ENCODE peak calls at places on chromosome X, in ten cellular contexts. Z is breast epithelium, Y is GM12878, V is AG09309, E is mucosa of descending colon, Q is AG04450, U is stomach, H is neural progenitor cell, O is choroid plexus epithelial cell, W is brain microvascular endothelial cell. T is an unnamed sample.

GRCh38 chrX:46208225-46208854 is 336.9 kb downstream of the ZNF674 start:
- DNase-seq in Q (no peak), H (no peak), U (no peak), O (peak; percentile 29), W (peak; percentile 14), Y (peak; percentile 12), Z (no peak), E (no peak), V (peak; percentile 20), T (no peak)

GRCh38 chrX:10239611-10240064 is 82.9 kb downstream of the CLCN4 start:
- DNase-seq in Y (no peak), W (peak; percentile 85), E (no peak), Z (no peak), Q (peak; percentile 32), V (peak; percentile 13), O (peak; percentile 55), U (no peak), H (no peak), T (no peak)

GRCh38 chrX:67949270-67949669 is 405.4 kb downstream of the AR start:
- DNase-seq in Z (no peak), H (no peak), V (no peak), U (no peak), Y (no peak), Q (no peak), W (no peak), E (no peak), O (no peak), T (no peak)

GRCh38 chrX:74009041-74009440 is 294.9 kb upstream of the ZCCHC13 start:
- DNase-seq in W (no peak), H (no peak), Y (no peak), Z (no peak), V (no peak), O (peak; percentile 56), Q (no peak), E (no peak), U (no peak), T (no peak)

GRCh38 chrX:19794690-19795089 is 92.7 kb downstream of the SH3KBP1 start:
- DNase-seq in O (no peak), W (no peak), Q (no peak), E (no peak), Y (no peak), U (no peak), V (no peak), Z (no peak), H (no peak), T (no peak)

GRCh38 chrX:130299279-130300009 is 30.7 kb upstream of the ZNF280C start:
- DNase-seq in Q (no peak), H (no peak), Y (no peak), E (peak; percentile 58), U (peak; percentile 44), O (no peak), W (no peak), V (no peak), Z (no peak), T (no peak)

GRCh38 chrX:47539860-47540259 is 21.1 kb upstream of the ARAF start:
- DNase-seq in Y (no peak), V (no peak), U (no peak), W (no peak), Q (no peak), E (no peak), O (no peak), Z (no peak), H (no peak), T (no peak)

GRCh38 chrX:42422961-42423360 is 355.0 kb downstream of the PPP1R2C start:
- DNase-seq in W (no peak), U (no peak), O (no peak), V (no peak), E (no peak), Z (no peak), H (no peak), Y (no peak), Q (no peak), T (no peak)

GRCh38 chrX:151543706-151544105 is 19.8 kb upstream of the PASD1 start:
- DNase-seq in E (no peak), V (no peak), Q (no peak), H (no peak), Y (no peak), O (peak; percentile 2), W (no peak), U (no peak), Z (no peak), T (no peak)

GRCh38 chrX:139058831-139059495 is 347.4 kb upstream of the FGF13 start:
- DNase-seq in E (no peak), H (no peak), W (no peak), Q (no peak), Z (no peak), U (no peak), O (no peak), V (no peak), Y (no peak), T (no peak)

GRCh38 chrX:133307637-133308485 is 89.7 kb upstream of the TFDP3 start:
- DNase-seq in Z (no peak), H (peak; percentile 92), E (no peak), U (no peak), Q (no peak), O (no peak), W (no peak), V (no peak), Y (no peak), T (no peak)

GRCh38 chrX:49960061-49960460 is 37.7 kb downstream of the CLCN5 start:
- DNase-seq in E (no peak), Q (no peak), Z (no peak), Y (no peak), O (no peak), V (no peak), U (no peak), H (no peak), W (no peak), T (no peak)

GRCh38 chrX:110418220-110418856 is 59.7 kb downstream of the RTL9 start:
- DNase-seq in W (peak; percentile 54), Y (no peak), U (peak; percentile 32), E (no peak), Q (peak; percentile 50), H (peak; percentile 59), O (peak; percentile 76), Z (no peak), V (no peak), T (no peak)

GRCh38 chrX:72604112-72604511 is 31.5 kb upstream of the HDAC8 start:
- DNase-seq in W (no peak), Q (no peak), E (no peak), Y (no peak), H (no peak), Z (no peak), O (no peak), U (no peak), V (no peak), T (no peak)

GRCh38 chrX:1815456-1816175 is 200.8 kb downstream of the ASMT start:
- DNase-seq in H (no peak), W (no peak), O (no peak), U (no peak), Q (no peak), V (no peak), Z (no peak), E (no peak), Y (no peak), T (no peak)

DNA sequence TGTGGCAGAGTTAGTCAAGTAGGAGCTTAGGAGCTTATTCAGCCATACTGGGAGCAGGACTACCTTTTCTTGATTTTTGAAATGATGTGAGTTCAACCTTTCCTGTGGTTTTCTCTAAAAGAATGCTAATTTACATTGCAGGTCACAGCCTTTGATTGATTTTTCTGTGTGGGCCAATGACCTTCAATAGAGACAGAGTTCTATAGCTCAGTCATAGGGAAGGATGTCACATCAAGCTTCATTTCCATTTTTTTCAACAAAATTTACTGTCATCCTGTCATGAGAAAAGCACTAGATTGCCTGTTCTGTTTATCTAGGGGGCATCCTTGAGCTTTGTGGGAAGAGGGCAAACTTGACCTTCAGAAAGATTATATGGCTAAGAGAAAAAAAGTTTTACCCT is 448.7 kb downstream of the MID1IP1 start:
- DNase-seq in W (no peak), U (no peak), Y (no peak), E (no peak), Z (no peak), V (no peak), Q (no peak), O (no peak), H (no peak), T (no peak)
- TF ChIP-seq CTCF in W (no peak), U (no peak), Y (no peak), E (no peak), Z (no peak), V (no peak), Q (no peak), O (no peak), H (no peak), T (no peak)

DNA sequence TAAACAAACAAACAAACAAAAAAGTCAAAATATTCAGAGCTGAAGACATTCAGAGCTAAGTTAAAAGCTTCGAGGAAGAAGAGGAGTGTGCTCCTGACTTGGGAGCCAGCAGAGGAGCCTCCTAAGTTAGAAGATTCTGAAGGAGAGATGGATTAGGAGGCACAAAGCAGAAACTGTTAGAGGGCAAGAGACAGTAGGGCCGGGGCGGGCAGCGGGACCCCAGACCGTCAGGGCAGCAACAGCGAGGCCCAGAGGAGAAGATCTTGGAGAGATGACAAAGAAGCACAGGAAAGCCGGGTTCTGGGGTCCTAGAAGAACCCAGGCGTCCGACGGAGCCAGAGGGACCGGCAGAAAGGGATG is 682 bp downstream of the KLHL13 start:
- DNase-seq in V (no peak), W (no peak), Q (no peak), O (no peak), Y (no peak), E (no peak), U (no peak), Z (no peak), H (peak; percentile 26), T (no peak)
- H3K4me3 ChIP-seq in V (no peak overlapping the region), W (peak overlapping the region; percentile 60), Q (peak overlapping the region; percentile 64), O (peak overlapping the region; percentile 50), Y (peak overlapping the region; percentile 37), E (no peak overlapping the region), U (peak overlapping the region; percentile 59), Z (peak overlapping the region; percentile 60), H (peak overlapping the region; percentile 77), T (peak overlapping the region; percentile 72)

GRCh38 chrX:63050225-63050624 is 300.9 kb downstream of the SPIN4 start:
- DNase-seq in Z (no peak), Q (no peak), H (no peak), V (no peak), Y (peak; percentile 11), E (no peak), W (no peak), U (no peak), O (peak; percentile 0), T (no peak)
- TF ChIP-seq CTCF in Z (no peak), Q (no peak), H (no peak), V (no peak), Y (peak; percentile 57), E (no peak), W (no peak), U (no peak), O (no peak), T (no peak)

DNA sequence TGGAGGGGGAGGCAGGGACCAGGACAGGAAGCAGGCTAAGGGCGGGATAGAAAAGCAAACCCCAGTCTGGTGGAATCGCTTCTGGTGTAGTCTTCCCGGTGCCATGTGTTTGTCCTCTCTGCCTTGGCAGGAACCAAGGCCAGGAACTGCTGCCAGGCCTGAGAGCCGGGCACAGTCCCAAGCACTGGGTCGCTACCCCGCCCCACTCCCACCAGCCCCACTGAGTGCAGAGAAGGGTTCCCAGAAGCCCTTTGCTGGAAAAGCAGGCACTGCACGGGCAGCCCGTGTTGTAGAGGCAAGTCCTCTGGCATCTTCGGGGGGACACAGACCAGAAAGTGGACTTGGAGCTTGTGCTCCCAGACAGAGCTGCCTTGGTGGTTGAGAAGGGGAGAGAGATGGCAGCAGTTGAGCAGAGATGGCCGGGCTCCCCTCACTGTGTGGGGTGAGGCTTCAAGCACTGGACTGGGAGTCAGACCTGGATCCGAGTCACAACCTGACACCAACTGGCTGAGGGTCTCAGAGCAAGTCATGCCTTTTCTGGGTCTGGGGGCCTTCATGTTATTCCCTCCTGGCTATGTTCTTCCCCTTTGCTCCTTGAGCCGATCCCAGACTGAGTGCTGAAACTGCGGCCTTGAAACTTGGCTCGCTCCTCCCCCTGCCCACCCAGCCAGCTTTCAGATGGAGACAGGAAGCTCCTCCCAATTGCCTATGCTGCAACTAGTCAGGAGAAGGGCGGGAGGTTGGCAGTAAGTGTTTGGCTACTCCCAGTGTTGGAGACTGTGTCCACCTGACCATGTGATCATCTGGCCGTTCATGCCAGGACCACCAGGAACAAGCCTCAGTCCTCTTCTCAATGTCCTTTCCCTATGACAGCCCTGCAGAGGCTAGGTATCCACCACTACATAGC is 59.7 kb upstream of the MTM1 start:
- DNase-seq in W (no peak), V (no peak), E (no peak), Q (no peak), Y (no peak), H (peak; percentile 22), Z (no peak), O (peak; percentile 24), U (peak; percentile 65), T (peak; percentile 82)
- H3K4me3 ChIP-seq in W (no peak overlapping the region), V (no peak overlapping the region), E (no peak overlapping the region), Q (no peak overlapping the region), Y (no peak overlapping the region), H (no peak overlapping the region), Z (no peak overlapping the region), O (no peak overlapping the region), U (no peak overlapping the region), T (peak overlapping the region; percentile 57)